ENCODE peak calls at places on chromosomes 16 and 17, in nine cellular contexts. H is hippocampal formation; D is fibroblast of lung; S is thoracic aorta; N is T-helper 2 cell; O is activated CD4-positive, alpha-beta T cell treated with anti-CD3 and anti-CD28 coated beads, Interleukin-2, amount 50 U/mL, for 24 hours; K is upper lobe of right lung; V is activated T-helper 1 cell treated with anti-CD3 and anti-CD28 coated beads, Interleukin-2, amount 50 U/mL, for 16 hours; P is body of pancreas. J is an unnamed sample.

GRCh38 chr17:44235583-44235936 is 16.1 kb upstream of the UBTF start:
- DNase-seq in S (no peak), K (no peak), P (no peak), O (no peak), H (no peak), V (no peak), N (no peak), D (peak), J (no peak)

GRCh38 chr16:88681709-88682451 is 4.4 kb downstream of the SNAI3 start:
- DNase-seq in O (peak), P (no peak), H (peak), V (no peak), D (peak), K (peak), S (no peak), N (peak), J (peak)

GRCh38 chr16:21599994-21600773 is 807 bp downstream of the METTL9 start:
- DNase-seq in S (no peak), O (peak), P (no peak), N (peak), K (no peak), V (no peak), H (no peak), D (peak), J (peak)

GRCh38 chr17:81481011-81481799 is 31.4 kb downstream of the ACTG1 start:
- DNase-seq in V (no peak), D (peak), K (peak), O (peak), H (peak), P (peak), S (no peak), N (peak), J (peak)

GRCh38 chr17:40352779-40353394 is 11.7 kb downstream of the GJD3 start:
- DNase-seq in S (no peak), P (no peak), K (no peak), N (no peak), H (no peak), V (no peak), O (no peak), D (no peak), J (no peak)

GRCh38 chr17:61249649-61250301 is 149.9 kb upstream of the TBX2 start:
- DNase-seq in N (no peak), P (no peak), D (no peak), S (no peak), O (no peak), V (no peak), K (no peak), H (no peak), J (no peak)

GRCh38 chr17:41530062-41531048 is 2.2 kb upstream of the KRT19 start:
- DNase-seq in S (peak), K (no peak), V (no peak), O (no peak), D (peak), P (no peak), N (no peak), H (no peak), J (no peak)

GRCh38 chr17:79002796-79003593 is 6.6 kb downstream of the CANT1 start:
- DNase-seq in O (no peak), H (no peak), V (no peak), S (no peak), P (no peak), K (no peak), D (no peak), N (no peak), J (no peak)

GRCh38 chr17:45410144-45411091 is 22.3 kb downstream of the ARHGAP27 start:
- DNase-seq in V (peak), O (peak), P (no peak), N (peak), D (no peak), S (no peak), H (peak), K (no peak), J (peak)

GRCh38 chr16:57888128-57888527 is 82.8 kb downstream of the CNGB1 start:
- DNase-seq in K (no peak), D (no peak), S (no peak), H (no peak), V (no peak), N (no peak), P (no peak), O (no peak), J (no peak)

GRCh38 chr17:43754947-43755346 is 3.6 kb downstream of the SOST start:
- DNase-seq in S (no peak), N (no peak), D (no peak), O (no peak), K (no peak), P (no peak), H (no peak), V (no peak), J (no peak)

GRCh38 chr17:45370949-45371413 is 54.2 kb upstream of the MAP3K14 start:
- DNase-seq in K (peak), P (no peak), S (no peak), H (no peak), O (no peak), N (no peak), V (no peak), D (peak), J (no peak)

GRCh38 chr16:78163772-78164391 is 64.4 kb downstream of the WWOX start:
- DNase-seq in V (no peak), D (no peak), O (no peak), N (no peak), K (no peak), S (no peak), P (no peak), H (no peak), J (no peak)

GRCh38 chr17:43913584-43913983 is 6.2 kb upstream of the MPP2 start:
- DNase-seq in K (no peak), H (no peak), S (no peak), V (no peak), O (no peak), D (no peak), P (no peak), N (no peak), J (no peak)

GRCh38 chr16:75482434-75483205 is 12.6 kb downstream of the CHST6 start:
- DNase-seq in K (peak), O (no peak), D (no peak), S (no peak), N (no peak), H (no peak), P (no peak), V (no peak), J (no peak)

GRCh38 chr16:30083216-30084055 is 7.6 kb downstream of the PPP4C start:
- DNase-seq in H (no peak), P (no peak), O (no peak), S (no peak), D (no peak), K (no peak), V (no peak), N (no peak), J (no peak)

GRCh38 chr17:81471804-81472456 is 40.7 kb downstream of the ACTG1 start:
- DNase-seq in N (no peak), O (no peak), K (no peak), V (no peak), D (peak), P (no peak), H (peak), S (no peak), J (peak)

GRCh38 chr16:27439273-27440018 is 37.5 kb downstream of the IL21R start:
- DNase-seq in H (no peak), P (no peak), D (no peak), N (no peak), K (peak), S (no peak), V (no peak), O (no peak), J (no peak)

GRCh38 chr17:64095144-64095882 is 34.6 kb downstream of the ERN1 start:
- DNase-seq in H (no peak), N (no peak), D (no peak), O (no peak), S (no peak), V (no peak), K (no peak), P (peak), J (no peak)

GRCh38 chr17:27919120-27919519 is 26.0 kb upstream of the LYRM9 start:
- DNase-seq in V (no peak), O (no peak), S (no peak), P (peak), H (no peak), N (no peak), K (no peak), D (peak), J (no peak)

GRCh38 chr16:23948949-23949392 is 113.2 kb downstream of the PRKCB start:
- DNase-seq in V (peak), S (no peak), O (peak), K (no peak), N (peak), P (no peak), H (no peak), D (no peak), J (no peak)

GRCh38 chr17:72518810-72519597 is 398.2 kb downstream of the SOX9 start:
- DNase-seq in K (peak), P (peak), D (peak), S (no peak), O (no peak), V (no peak), H (no peak), N (no peak), J (no peak)

GRCh38 chr16:6335072-6335471 is 997.6 kb upstream of the RBFOX1 start:
- DNase-seq in K (no peak), D (no peak), V (no peak), O (no peak), N (no peak), P (no peak), S (no peak), H (no peak), J (no peak)

GRCh38 chr17:31523862-31524730 is 132.6 kb downstream of the RAB11FIP4 start:
- DNase-seq in V (no peak), P (no peak), K (no peak), D (no peak), H (no peak), O (no peak), N (no peak), S (no peak), J (no peak)

GRCh38 chr16:57800213-57801097 is 1.8 kb downstream of the KIFC3 start:
- DNase-seq in S (no peak), K (no peak), O (no peak), P (no peak), N (no peak), D (no peak), H (no peak), V (no peak), J (no peak)

GRCh38 chr16:46972429-46972970 is 974 bp downstream of the DNAJA2 start:
- DNase-seq in D (peak), N (peak), O (no peak), H (no peak), S (no peak), V (no peak), K (no peak), P (no peak), J (no peak)

GRCh38 chr17:77740481-77740880 is 218.0 kb upstream of the TNRC6C start:
- DNase-seq in P (no peak), S (no peak), N (no peak), O (no peak), D (no peak), H (no peak), K (peak), V (no peak), J (no peak)

GRCh38 chr17:73784015-73784603 is 139.9 kb upstream of the SDK2 start:
- DNase-seq in P (no peak), V (no peak), S (no peak), K (no peak), O (no peak), N (no peak), D (no peak), H (no peak), J (no peak)

GRCh38 chr17:73489333-73489732 is 154.9 kb downstream of the SDK2 start:
- DNase-seq in P (no peak), H (no peak), D (no peak), O (no peak), N (no peak), S (no peak), K (no peak), V (no peak), J (no peak)

GRCh38 chr17:77884019-77884418 is 74.5 kb upstream of the TNRC6C start:
- DNase-seq in N (no peak), S (no peak), H (peak), P (no peak), O (no peak), K (no peak), D (peak), V (no peak), J (peak)

J was measured in hypothalamus.